ENCODE peak calls at places on chromosome 16, in six cellular contexts. O, U, Z, D, G and B are unnamed samples.

GRCh38 chr16:5044011-5044540 is 10.3 kb upstream of the NAGPA start:
- DNase-seq in O (no peak), U (no peak), Z (no peak), D (no peak), G (no peak), B (no peak)

GRCh38 chr16:8814095-8814806 is 16.6 kb downstream of the PMM2 start:
- DNase-seq in O (no peak), U (no peak), Z (no peak), D (no peak), G (no peak), B (no peak)

GRCh38 chr16:71883193-71883848 is 661 bp downstream of the ZNF821 start:
- DNase-seq in O (peak; percentile 80), U (peak; percentile 71), Z (no peak), D (peak; percentile 29), G (peak; percentile 85), B (no peak)

GRCh38 chr16:10897134-10897533 is 20.1 kb downstream of the CIITA start:
- DNase-seq in O (no peak), U (no peak), Z (no peak), D (no peak), G (no peak), B (no peak)

GRCh38 chr16:84271866-84272265 is 22.8 kb upstream of the WFDC1 start:
- DNase-seq in O (no peak), U (no peak), Z (no peak), D (no peak), G (no peak), B (no peak)

GRCh38 chr16:50532576-50532975 is 15.6 kb upstream of the NKD1 start:
- DNase-seq in O (no peak), U (no peak), Z (no peak), D (no peak), G (no peak), B (no peak)

GRCh38 chr16:14097182-14097951 is 26.2 kb downstream of the MRTFB start:
- DNase-seq in O (no peak), U (no peak), Z (no peak), D (peak; percentile 97), G (no peak), B (no peak)

GRCh38 chr16:24035127-24035842 is 199.5 kb downstream of the PRKCB start:
- DNase-seq in O (no peak), U (no peak), Z (no peak), D (no peak), G (no peak), B (no peak)

GRCh38 chr16:85330694-85331188 is 218.5 kb upstream of the CIBAR2 start:
- DNase-seq in O (peak; percentile 70), U (peak; percentile 69), Z (peak; percentile 63), D (peak; percentile 66), G (no peak), B (no peak)

DNA sequence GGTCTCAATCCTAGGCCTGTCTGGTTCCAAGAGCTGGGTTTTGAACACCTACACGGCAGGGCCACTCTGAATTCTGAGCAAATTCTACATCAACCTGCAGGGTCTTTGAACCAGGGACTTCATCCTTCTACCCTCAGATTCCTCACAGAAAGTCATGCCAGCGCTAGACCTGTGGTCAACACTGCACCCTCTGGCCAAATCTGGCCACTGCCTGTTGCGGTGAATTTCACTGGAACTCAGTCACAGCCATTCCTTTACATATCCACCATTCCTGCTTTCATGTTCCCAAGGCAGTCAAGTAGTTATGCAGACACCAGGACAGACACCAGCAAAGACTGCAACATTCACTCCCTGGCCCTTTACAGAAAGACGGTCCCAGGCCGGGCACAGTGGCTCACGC is 144.6 kb downstream of the C16orf95 start:
- DNase-seq in O (no peak), U (no peak), Z (no peak), D (no peak), G (no peak), B (no peak)
- TF ChIP-seq CTCF in O (no peak), U (peak; percentile 22), Z (no peak), D (no peak), G (no peak), B (no peak)

GRCh38 chr16:87951550-87952538 is 610 bp downstream of the BANP start:
- DNase-seq in O (no peak), U (peak; percentile 47), Z (no peak), D (no peak), G (no peak), B (peak; percentile 72)
- TF ChIP-seq CTCF in O (no peak), U (no peak), Z (no peak), D (peak; percentile 6), G (no peak), B (no peak)

GRCh38 chr16:12392585-12393089 is 411.1 kb downstream of the CPPED1 start:
- DNase-seq in O (no peak), U (no peak), Z (no peak), D (no peak), G (no peak), B (no peak)
- TF ChIP-seq CTCF in O (no peak), U (no peak), Z (peak; percentile 26), D (no peak), G (no peak), B (no peak)

GRCh38 chr16:2854700-2855309 is 3.2 kb downstream of the PRSS22 start:
- DNase-seq in O (peak; percentile 35), U (no peak), Z (no peak), D (no peak), G (no peak), B (no peak)
- TF ChIP-seq CTCF in O (no peak), U (peak; percentile 48), Z (peak; percentile 31), D (peak; percentile 49), G (no peak), B (peak; percentile 16)

DNA sequence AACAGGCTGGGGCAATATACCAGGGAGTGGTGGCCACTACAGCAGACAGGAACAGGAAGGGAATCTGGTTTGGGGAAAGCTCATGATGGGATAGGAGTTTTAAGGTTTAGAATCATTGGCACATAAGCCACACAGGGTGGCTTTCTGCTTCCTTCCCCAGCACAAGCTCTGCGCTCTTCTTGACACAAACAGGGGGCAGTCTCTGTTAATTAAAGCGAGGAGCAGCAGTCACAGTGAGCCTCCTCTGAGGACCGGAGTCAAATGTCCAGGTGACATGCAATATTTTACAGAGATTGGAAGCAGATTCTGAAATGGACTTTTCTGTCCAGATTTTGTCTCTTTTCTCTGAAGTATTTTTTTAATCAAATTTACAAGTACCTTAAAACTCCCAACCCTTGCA is 2.8 kb upstream of the SHISA9 start:
- DNase-seq in O (no peak), U (no peak), Z (no peak), D (no peak), G (no peak), B (no peak)
- TF ChIP-seq CTCF in O (no peak), U (no peak), Z (no peak), D (no peak), G (no peak), B (no peak)

DNA sequence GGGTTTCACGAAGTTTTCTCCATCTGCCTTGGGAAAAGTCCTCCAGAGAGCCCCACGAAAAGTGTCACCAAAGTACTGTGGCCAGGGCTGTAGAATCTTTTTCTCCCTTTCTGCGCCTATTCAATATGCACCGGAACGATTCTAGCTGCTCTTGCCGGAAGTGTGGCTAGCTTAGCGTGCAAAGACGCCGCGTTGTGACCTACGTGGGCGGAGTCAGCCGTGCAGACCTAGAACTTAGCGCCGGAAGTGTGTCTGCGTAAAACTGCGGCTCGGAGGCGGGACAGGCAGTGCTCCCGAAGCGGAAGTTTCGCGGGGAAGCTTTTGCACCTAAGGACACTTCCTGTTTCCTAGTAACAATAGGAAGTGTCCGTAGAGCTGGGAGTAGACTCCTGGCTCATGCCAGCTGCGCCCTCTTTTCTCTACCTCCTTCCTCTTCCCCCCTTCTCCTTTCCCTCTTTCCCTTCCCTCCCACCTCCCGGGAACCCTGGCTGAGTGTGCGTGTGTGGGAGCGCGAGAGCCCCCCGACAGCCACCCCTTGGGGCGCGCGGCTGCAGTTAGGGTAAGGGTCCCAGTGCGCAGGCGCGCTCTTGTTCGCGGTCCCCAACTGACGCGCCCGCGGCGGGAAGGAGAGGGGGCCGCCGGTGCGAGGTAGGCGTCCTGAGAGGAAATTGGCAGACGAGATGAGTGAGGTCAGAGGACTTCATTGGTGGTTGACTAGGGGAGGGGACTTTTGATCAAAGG is at the start of the genes ZNF646 and ZNF668:
- DNase-seq in O (peak; percentile 97), U (peak; percentile 95), Z (peak; percentile 98), D (peak; percentile 100), G (peak; percentile 99), B (peak; percentile 99)
- TF ChIP-seq CTCF in O (no peak), U (no peak), Z (no peak), D (no peak), G (no peak), B (no peak)

GRCh38 chr16:49514391-49514980 is 140.9 kb downstream of the C16orf78 start:
- DNase-seq in O (no peak), U (no peak), Z (no peak), D (no peak), G (no peak), B (no peak)

GRCh38 chr16:49510676-49511305 is 137.2 kb downstream of the C16orf78 start:
- DNase-seq in O (no peak), U (no peak), Z (no peak), D (no peak), G (no peak), B (peak; percentile 92)

GRCh38 chr16:49515016-49515415 is 141.4 kb downstream of the C16orf78 start:
- DNase-seq in O (no peak), U (no peak), Z (no peak), D (no peak), G (no peak), B (no peak)

GRCh38 chr16:49515861-49516260 is 142.3 kb downstream of the C16orf78 start:
- DNase-seq in O (no peak), U (no peak), Z (no peak), D (no peak), G (no peak), B (no peak)

GRCh38 chr16:49513040-49513439 is 139.4 kb downstream of the C16orf78 start:
- DNase-seq in O (no peak), U (no peak), Z (no peak), D (no peak), G (no peak), B (peak; percentile 73)
- TF ChIP-seq CTCF in O (no peak), U (no peak), Z (no peak), D (no peak), G (no peak), B (peak; percentile 13)

GRCh38 chr16:88453621-88454314 is 688 bp downstream of the ZFPM1 start:
- DNase-seq in O (no peak), U (peak; percentile 60), Z (no peak), D (peak; percentile 34), G (no peak), B (no peak)

GRCh38 chr16:88458039-88458772 is 5.1 kb downstream of the ZFPM1 start:
- DNase-seq in O (no peak), U (no peak), Z (no peak), D (no peak), G (no peak), B (no peak)

GRCh38 chr16:88454315-88455057 is 1.4 kb downstream of the ZFPM1 start:
- DNase-seq in O (peak; percentile 63), U (peak; percentile 35), Z (no peak), D (peak; percentile 37), G (no peak), B (no peak)

GRCh38 chr16:88456356-88457292 is 3.5 kb downstream of the ZFPM1 start:
- DNase-seq in O (no peak), U (no peak), Z (no peak), D (no peak), G (no peak), B (no peak)

GRCh38 chr16:88455610-88456355 is 2.7 kb downstream of the ZFPM1 start:
- DNase-seq in O (peak; percentile 93), U (peak; percentile 60), Z (peak; percentile 10), D (peak; percentile 48), G (no peak), B (no peak)
- TF ChIP-seq CTCF in O (no peak), U (no peak), Z (no peak), D (no peak), G (no peak), B (no peak)